ENCODE peak calls at places on chromosome 4, in seven cellular contexts. N is mucosa of descending colon; K is CD4-positive, alpha-beta T cell; I is retinal pigment epithelial cell; U is BE2C; V is RWPE1; O is endothelial cell. T is an unnamed sample.

GRCh38 chr4:138875886-138876608 is 139.5 kb upstream of the NOCT start:
- DNase-seq in N (no peak), K (no peak), I (no peak), U (no peak), V (peak; percentile 66), O (no peak), T (no peak)

GRCh38 chr4:20086768-20087167 is 164.9 kb upstream of the SLIT2 start:
- DNase-seq in N (no peak), K (no peak), I (no peak), U (no peak), V (no peak), O (no peak), T (no peak)

GRCh38 chr4:188387134-188387791 is 248.0 kb downstream of the TRIML1 start:
- DNase-seq in N (no peak), K (no peak), I (no peak), U (no peak), V (peak; percentile 41), O (no peak), T (no peak)

GRCh38 chr4:32824321-32824720 is 2104.2 kb downstream of the PCDH7 start:
- DNase-seq in N (no peak), K (no peak), I (peak; percentile 51), U (no peak), V (no peak), O (no peak), T (no peak)

GRCh38 chr4:41600243-41600642 is 62.3 kb downstream of the LIMCH1 start:
- DNase-seq in N (no peak), K (no peak), I (no peak), U (no peak), V (peak; percentile 30), O (no peak), T (no peak)

GRCh38 chr4:38308728-38309315 is 348.6 kb downstream of the PTTG2 start:
- DNase-seq in N (no peak), K (no peak), I (peak; percentile 38), U (no peak), V (peak; percentile 83), O (no peak), T (no peak)

GRCh38 chr4:41432889-41433288 is 105.1 kb upstream of the LIMCH1 start:
- DNase-seq in N (no peak), K (no peak), I (peak; percentile 98), U (no peak), V (peak; percentile 18), O (no peak), T (no peak)

GRCh38 chr4:54085284-54085683 is 14.7 kb upstream of the GSX2 start:
- DNase-seq in N (no peak), K (no peak), I (no peak), U (peak; percentile 56), V (peak; percentile 87), O (no peak), T (no peak)

GRCh38 chr4:86401826-86402225 is 42.0 kb upstream of the MAPK10 start:
- DNase-seq in N (no peak), K (no peak), I (no peak), U (no peak), V (no peak), O (no peak), T (no peak)

GRCh38 chr4:5660185-5660584 is 48.2 kb downstream of the EVC2 start:
- DNase-seq in N (no peak), K (no peak), I (no peak), U (no peak), V (no peak), O (no peak), T (no peak)

GRCh38 chr4:81207793-81208192 is 7.2 kb downstream of the PRKG2 start:
- DNase-seq in N (no peak), K (no peak), I (peak; percentile 87), U (no peak), V (peak; percentile 36), O (no peak), T (no peak)

GRCh38 chr4:73433140-73433539 is 2.9 kb upstream of the AFP start:
- DNase-seq in N (no peak), K (no peak), I (no peak), U (no peak), V (no peak), O (no peak), T (no peak)

GRCh38 chr4:21948347-21949072 is at the start of gene KCNIP4:
- DNase-seq in N (peak; percentile 28), K (no peak), I (no peak), U (peak; percentile 37), V (peak; percentile 25), O (peak; percentile 62), T (peak; percentile 77)

GRCh38 chr4:31341601-31342375 is 621.6 kb downstream of the PCDH7 start:
- DNase-seq in N (no peak), K (no peak), I (no peak), U (no peak), V (no peak), O (no peak), T (no peak)

DNA sequence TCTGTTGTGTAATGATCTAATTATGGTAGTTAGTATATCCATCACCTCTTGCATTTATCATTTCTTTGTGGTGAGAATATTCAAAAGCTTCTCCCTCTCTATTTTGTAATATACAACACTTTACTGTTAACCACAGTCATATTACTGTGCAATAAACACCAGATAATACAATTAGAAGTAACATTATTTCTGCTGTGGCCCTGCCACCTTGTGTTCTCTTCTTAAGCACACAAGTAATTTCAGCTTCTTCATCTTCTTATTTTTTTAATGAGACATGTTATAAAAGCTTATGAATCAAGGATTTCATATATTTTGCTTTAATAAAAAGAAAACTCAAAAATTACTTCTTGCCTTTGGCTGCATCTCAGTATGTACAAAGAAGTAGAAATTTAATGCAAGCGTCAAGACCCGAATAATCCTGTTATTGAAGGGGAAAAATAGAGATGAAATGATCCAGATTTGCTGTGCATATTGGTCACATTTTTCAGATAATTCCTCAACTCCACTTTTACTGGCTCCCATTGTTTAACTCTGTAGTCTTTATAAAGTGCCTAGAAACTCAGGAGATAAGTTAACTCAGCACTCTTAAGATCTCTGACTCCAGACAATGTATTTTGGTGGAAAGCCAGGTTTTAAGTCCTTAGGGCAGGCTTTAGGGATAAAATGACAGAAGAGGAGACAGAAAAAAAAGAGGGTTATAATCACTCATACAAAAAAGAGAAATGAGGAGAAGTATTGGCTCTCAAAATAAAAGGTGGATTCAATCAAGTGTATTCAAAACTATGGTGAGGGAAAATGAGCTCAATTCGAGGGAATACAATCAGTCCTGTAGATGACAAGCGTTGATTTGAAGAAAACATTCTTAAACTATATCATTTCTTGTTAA is 675.0 kb upstream of the INTU start:
- DNase-seq in N (no peak), K (no peak), I (no peak), U (no peak), V (peak; percentile 8), O (no peak), T (no peak)
- TF ChIP-seq CTCF in N (no peak), K (no peak), I (peak; percentile 22), U (no peak), V (no peak), O (no peak), T (no peak)

GRCh38 chr4:95546866-95547707 is 1.7 kb downstream of the UNC5C start:
- DNase-seq in N (no peak), K (no peak), I (no peak), U (peak; percentile 66), V (no peak), O (peak; percentile 10), T (peak; percentile 35)

GRCh38 chr4:95546236-95546635 is 2.5 kb downstream of the UNC5C start:
- DNase-seq in N (no peak), K (no peak), I (no peak), U (no peak), V (no peak), O (no peak), T (no peak)

GRCh38 chr4:95544433-95545103 is 4.2 kb downstream of the UNC5C start:
- DNase-seq in N (no peak), K (no peak), I (no peak), U (no peak), V (no peak), O (no peak), T (no peak)

GRCh38 chr4:95547708-95548471 is 883 bp downstream of the UNC5C start:
- DNase-seq in N (peak; percentile 25), K (no peak), I (no peak), U (peak; percentile 42), V (no peak), O (peak; percentile 28), T (peak; percentile 42)

DNA sequence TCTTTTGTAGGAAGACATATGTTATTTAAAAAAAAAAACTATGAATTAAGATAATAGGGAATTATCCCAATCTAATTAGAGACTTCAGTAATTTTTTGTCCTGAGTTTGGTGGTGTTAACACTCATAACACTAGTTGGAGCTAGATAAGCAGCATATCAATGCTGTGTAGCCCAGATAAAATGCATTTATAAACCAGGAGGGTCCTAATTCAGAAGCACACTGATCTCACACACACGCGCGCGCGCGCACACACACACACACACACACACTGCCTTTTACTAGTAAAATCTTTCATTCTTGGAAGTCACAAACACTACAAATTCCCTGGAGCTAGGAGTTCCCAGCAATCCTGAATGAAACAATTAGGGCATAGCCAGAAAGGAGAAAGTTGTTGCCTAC is 3.2 kb downstream of the UNC5C start:
- DNase-seq in N (no peak), K (no peak), I (no peak), U (peak; percentile 46), V (no peak), O (no peak), T (no peak)
- TF ChIP-seq CTCF in N (no peak), K (no peak), I (no peak), U (no peak), V (no peak), O (no peak), T (no peak)

GRCh38 chr4:117700111-117700892 is 334.0 kb upstream of the NDST3 start:
- DNase-seq in N (no peak), K (no peak), I (no peak), U (no peak), V (no peak), O (no peak), T (no peak)
- TF ChIP-seq CTCF in N (no peak), K (no peak), I (peak; percentile 40), U (peak; percentile 78), V (no peak), O (peak; percentile 48), T (peak; percentile 30)

GRCh38 chr4:152731997-152732396 is 47.5 kb downstream of the TIGD4 start:
- DNase-seq in N (no peak), K (no peak), I (no peak), U (no peak), V (no peak), O (no peak), T (no peak)

GRCh38 chr4:152727784-152728183 is 48.0 kb upstream of the TMEM154 start:
- DNase-seq in N (no peak), K (no peak), I (no peak), U (no peak), V (no peak), O (no peak), T (no peak)

GRCh38 chr4:152734015-152734698 is 45.4 kb downstream of the TIGD4 start:
- DNase-seq in N (no peak), K (no peak), I (no peak), U (no peak), V (no peak), O (no peak), T (no peak)

GRCh38 chr4:152728343-152728742 is 48.5 kb upstream of the TMEM154 start:
- DNase-seq in N (no peak), K (no peak), I (no peak), U (no peak), V (no peak), O (no peak), T (no peak)

DNA sequence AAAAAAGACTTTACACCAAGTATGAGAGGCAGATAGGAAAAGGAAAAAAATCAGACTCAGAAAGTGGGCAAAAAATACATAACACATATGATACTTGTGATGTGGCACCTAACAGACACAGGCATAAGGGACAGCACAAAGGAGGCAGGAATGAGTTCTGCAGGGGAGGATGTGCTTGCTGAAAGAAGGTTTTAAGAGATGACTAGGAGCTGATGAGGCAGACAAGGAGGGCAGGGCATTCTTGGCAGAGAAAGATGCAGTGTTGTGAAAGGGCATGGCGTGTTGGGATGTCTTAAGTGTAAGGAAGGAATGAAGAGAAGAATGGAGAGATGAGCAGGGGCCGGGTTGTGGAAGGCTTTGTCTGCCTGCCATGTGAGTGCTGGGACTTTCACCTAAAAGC is 49.7 kb upstream of the TMEM154 start:
- DNase-seq in N (no peak), K (no peak), I (no peak), U (no peak), V (peak; percentile 64), O (no peak), T (no peak)
- TF ChIP-seq CTCF in N (no peak), K (no peak), I (no peak), U (no peak), V (no peak), O (no peak), T (no peak)

T was measured in nephron progenitor cell.